ENCODE peak calls at places on chromosomes 11 and 22, in seven cellular contexts. K, M, J, B, X, R and W are unnamed samples.

GRCh38 chr11:61961570-61962212 is 5.7 kb downstream of the FTH1 start:
- DNase-seq in K (no peak), M (no peak), J (peak), B (no peak), X (no peak), R (peak), W (peak)

GRCh38 chr22:41050873-41051272 is 41.5 kb upstream of the EP300 start:
- DNase-seq in K (no peak), M (no peak), J (no peak), B (no peak), X (no peak), R (no peak), W (no peak)

GRCh38 chr11:29343465-29344333 is 673.1 kb downstream of the KCNA4 start:
- DNase-seq in K (peak), M (no peak), J (peak), B (no peak), X (peak), R (peak), W (peak)

GRCh38 chr22:39474351-39474991 is 17.7 kb downstream of the MGAT3 start:
- DNase-seq in K (no peak), M (no peak), J (no peak), B (no peak), X (no peak), R (no peak), W (no peak)

GRCh38 chr11:130163346-130164220 is 4.0 kb downstream of the ST14 start:
- DNase-seq in K (no peak), M (no peak), J (no peak), B (peak), X (no peak), R (no peak), W (no peak)

GRCh38 chr11:45887587-45887986 is 2.1 kb downstream of the MAPK8IP1 start:
- DNase-seq in K (no peak), M (no peak), J (no peak), B (no peak), X (no peak), R (no peak), W (no peak)

GRCh38 chr22:35191412-35191811 is 65.9 kb upstream of the HMGXB4 start:
- DNase-seq in K (no peak), M (peak), J (no peak), B (no peak), X (no peak), R (no peak), W (no peak)

GRCh38 chr11:19428206-19429001 is 187.7 kb upstream of the E2F8 start:
- DNase-seq in K (no peak), M (no peak), J (no peak), B (no peak), X (no peak), R (no peak), W (no peak)

GRCh38 chr11:110026823-110027626 is 66.2 kb upstream of the ZC3H12C start:
- DNase-seq in K (no peak), M (no peak), J (peak), B (no peak), X (no peak), R (no peak), W (peak)

GRCh38 chr11:68206211-68206610 is 6.9 kb downstream of the KMT5B start:
- DNase-seq in K (peak), M (peak), J (peak), B (peak), X (peak), R (no peak), W (no peak)

GRCh38 chr11:14927146-14927545 is 35.1 kb upstream of the CYP2R1 start:
- DNase-seq in K (no peak), M (no peak), J (no peak), B (no peak), X (no peak), R (no peak), W (no peak)

GRCh38 chr11:121873770-121874169 is 242.2 kb downstream of the BLID start:
- DNase-seq in K (no peak), M (no peak), J (no peak), B (no peak), X (no peak), R (no peak), W (no peak)

GRCh38 chr11:63698976-63699733 is 17.9 kb downstream of the RTN3 start:
- DNase-seq in K (no peak), M (no peak), J (peak), B (no peak), X (peak), R (no peak), W (no peak)

GRCh38 chr11:72191961-72192381 is at the start of gene FOLR1:
- DNase-seq in K (no peak), M (no peak), J (no peak), B (no peak), X (peak), R (no peak), W (no peak)

GRCh38 chr11:116563028-116563712 is 209.6 kb downstream of the BUD13 start:
- DNase-seq in K (no peak), M (no peak), J (peak), B (no peak), X (no peak), R (no peak), W (peak)

GRCh38 chr22:26884921-26885320 is 227.5 kb downstream of the MIAT start:
- DNase-seq in K (no peak), M (no peak), J (no peak), B (no peak), X (no peak), R (no peak), W (no peak)

GRCh38 chr11:44171518-44171917 is 76.0 kb downstream of the EXT2 start:
- DNase-seq in K (no peak), M (no peak), J (no peak), B (no peak), X (no peak), R (no peak), W (no peak)

GRCh38 chr11:1777737-1778136 is 14.0 kb upstream of the CTSD start:
- DNase-seq in K (no peak), M (no peak), J (no peak), B (peak), X (no peak), R (no peak), W (no peak)

GRCh38 chr11:133253570-133253969 is 278.7 kb downstream of the OPCML start:
- DNase-seq in K (no peak), M (no peak), J (no peak), B (no peak), X (no peak), R (no peak), W (no peak)